ENCODE peak calls at places on chromosome 16, in seven cellular contexts. Z is H1, F is body of pancreas, D is psoas muscle, C is neural progenitor cell, E is cardiac fibroblast, W is coronary artery. L is an unnamed sample.

GRCh38 chr16:11090947-11091785 is 146.8 kb downstream of the CLEC16A start:
- DNase-seq in C (no peak), F (no peak), Z (no peak), D (no peak), E (no peak), W (no peak), L (no peak)

GRCh38 chr16:641326-642188 is at the start of gene MCRIP2:
- DNase-seq in E (peak), F (peak), Z (peak), D (peak), W (peak), C (peak), L (peak)

GRCh38 chr16:78654929-78655328 is 555.5 kb downstream of the WWOX start:
- DNase-seq in D (no peak), F (no peak), Z (no peak), E (no peak), C (no peak), W (no peak), L (no peak)

GRCh38 chr16:68091604-68092261 is 6.6 kb downstream of the NFATC3 start:
- DNase-seq in W (no peak), D (no peak), C (no peak), E (peak), F (no peak), Z (no peak), L (no peak)

GRCh38 chr16:821751-822150 is 21.2 kb upstream of the GNG13 start:
- DNase-seq in D (no peak), E (no peak), C (no peak), W (no peak), Z (no peak), F (no peak), L (no peak)

GRCh38 chr16:12315330-12316138 is 339.0 kb downstream of the SNX29 start:
- DNase-seq in E (no peak), C (no peak), D (no peak), F (peak), W (no peak), Z (no peak), L (no peak)

GRCh38 chr16:69861276-69862030 is 89.7 kb upstream of the CLEC18A start:
- DNase-seq in W (peak), F (peak), Z (no peak), E (peak), C (no peak), D (no peak), L (no peak)

GRCh38 chr16:77993586-77993985 is 28.8 kb upstream of the CLEC3A start:
- DNase-seq in F (no peak), Z (no peak), D (no peak), E (no peak), C (no peak), W (no peak), L (peak)

GRCh38 chr16:64391009-64391663 is 730.7 kb downstream of the CDH11 start:
- DNase-seq in F (no peak), C (no peak), E (peak), W (no peak), D (no peak), Z (no peak), L (no peak)

GRCh38 chr16:86713021-86713631 is 134.8 kb downstream of the FOXL1 start:
- DNase-seq in Z (no peak), C (no peak), W (no peak), D (peak), E (no peak), F (no peak), L (no peak)

GRCh38 chr16:55655709-55656694 is at the start of gene SLC6A2:
- DNase-seq in W (no peak), D (peak), C (peak), E (no peak), Z (peak), F (no peak), L (peak)

GRCh38 chr16:12532871-12533610 is 270.6 kb downstream of the CPPED1 start:
- DNase-seq in Z (no peak), F (no peak), D (no peak), C (no peak), E (no peak), W (no peak), L (no peak)

GRCh38 chr16:87127061-87127765 is 190.0 kb downstream of the C16orf95 start:
- DNase-seq in Z (no peak), D (no peak), C (no peak), E (peak), W (no peak), F (peak), L (no peak)

GRCh38 chr16:1052791-1053521 is 19.6 kb upstream of the SSTR5 start:
- DNase-seq in E (no peak), C (no peak), D (no peak), W (no peak), F (no peak), Z (no peak), L (no peak)

GRCh38 chr16:77009453-77009852 is 181.5 kb upstream of the MON1B start:
- DNase-seq in F (no peak), E (no peak), D (no peak), Z (no peak), C (no peak), W (no peak), L (no peak)

GRCh38 chr16:30523768-30524574 is 2.4 kb downstream of the ZNF768 start:
- DNase-seq in C (no peak), E (peak), Z (no peak), W (no peak), D (peak), F (no peak), L (no peak)

GRCh38 chr16:50525716-50526115 is 22.5 kb upstream of the NKD1 start:
- DNase-seq in F (no peak), E (no peak), Z (peak), C (no peak), D (no peak), W (no peak), L (peak)

GRCh38 chr16:69444873-69445517 is 20.6 kb downstream of the CYB5B start:
- DNase-seq in Z (no peak), C (no peak), W (no peak), D (no peak), E (peak), F (no peak), L (no peak)

GRCh38 chr16:3999479-3999868 is 116.8 kb downstream of the ADCY9 start:
- DNase-seq in C (peak), D (peak), E (peak), Z (no peak), F (no peak), W (no peak), L (peak)

GRCh38 chr16:2034695-2035430 is 8.2 kb downstream of the NHERF2 start:
- DNase-seq in Z (no peak), C (no peak), F (no peak), D (no peak), E (no peak), W (no peak), L (no peak)

GRCh38 chr16:47916266-47916665 is 239.5 kb downstream of the ABCC12 start:
- DNase-seq in Z (no peak), E (no peak), F (no peak), C (no peak), D (no peak), W (no peak), L (no peak)

GRCh38 chr16:27320261-27321012 is 6.7 kb downstream of the IL4R start:
- DNase-seq in E (no peak), Z (no peak), F (no peak), W (no peak), C (no peak), D (no peak), L (peak)

GRCh38 chr16:30397776-30398659 is 2.8 kb downstream of the ZNF48 start:
- DNase-seq in W (no peak), F (no peak), C (no peak), Z (no peak), D (peak), E (no peak), L (no peak)

GRCh38 chr16:1060416-1061340 is 11.9 kb upstream of the SSTR5 start:
- DNase-seq in C (no peak), E (no peak), W (no peak), D (no peak), Z (no peak), F (no peak), L (no peak)

GRCh38 chr16:70481929-70482536 is 27.6 kb downstream of the FCSK start:
- DNase-seq in E (no peak), Z (no peak), C (no peak), W (no peak), D (no peak), F (no peak), L (no peak)

GRCh38 chr16:87278191-87279093 is 38.8 kb downstream of the C16orf95 start:
- DNase-seq in W (peak), E (peak), F (peak), C (peak), D (peak), Z (peak), L (peak)

GRCh38 chr16:86966781-86967180 is 350.4 kb downstream of the C16orf95 start:
- DNase-seq in Z (no peak), F (no peak), E (no peak), C (no peak), W (no peak), D (no peak), L (no peak)

GRCh38 chr16:5709889-5710288 is 612.3 kb upstream of the EEF2KMT start:
- DNase-seq in F (no peak), E (no peak), W (no peak), C (peak), D (no peak), Z (peak), L (peak)

GRCh38 chr16:66295761-66296546 is 70.5 kb upstream of the CDH5 start:
- DNase-seq in W (peak), C (no peak), D (no peak), F (no peak), Z (no peak), E (no peak), L (peak)

DNA sequence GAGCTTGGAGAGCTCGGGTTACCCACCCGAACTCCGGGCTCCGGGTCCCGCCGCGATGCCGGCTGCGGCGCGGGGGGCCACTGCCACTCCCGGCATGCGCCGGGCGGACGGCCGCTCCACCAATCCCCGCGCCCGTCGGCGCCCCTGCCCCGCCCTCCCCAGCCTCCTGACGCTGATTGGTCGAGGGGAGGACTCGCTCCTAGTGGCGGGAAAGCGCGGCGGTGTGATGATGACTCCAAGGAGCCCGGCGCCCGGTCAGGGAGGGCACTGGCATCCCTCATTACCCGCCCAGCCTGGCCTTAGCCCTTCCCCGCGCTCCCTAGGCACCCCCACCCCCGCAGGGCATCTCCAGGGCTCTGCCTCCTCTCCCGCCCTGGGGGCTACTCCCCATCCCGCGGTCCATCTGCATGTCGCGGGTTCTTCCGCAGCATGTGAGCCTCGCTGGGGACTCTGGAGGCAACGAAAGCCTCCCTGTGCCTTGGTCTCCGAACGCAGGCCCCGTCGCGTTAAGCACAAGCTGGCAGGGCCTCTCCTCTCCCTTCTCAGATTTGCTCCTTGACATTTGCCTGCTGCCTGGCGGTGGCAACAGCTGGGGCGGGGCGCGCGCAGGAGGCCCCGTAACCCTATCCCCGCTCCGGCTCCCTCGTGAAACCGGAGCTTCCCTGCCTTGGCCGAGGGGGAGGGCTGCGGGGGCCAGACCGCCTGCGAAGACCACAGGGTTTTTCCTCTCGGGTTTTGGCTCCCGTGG is 1.7 kb downstream of the ATP2A1 start:
- DNase-seq in Z (peak), C (peak), F (peak), E (peak), D (peak), W (peak), L (peak)
- TF ChIP-seq CTCF in Z (no peak), C (no peak), F (peak), E (no peak), D (no peak), W (no peak), L (peak)

GRCh38 chr16:24070851-24071250 is 185.3 kb upstream of the CACNG3 start:
- DNase-seq in C (peak), Z (peak), W (no peak), E (peak), F (no peak), D (no peak), L (peak)
- TF ChIP-seq CTCF in C (peak), Z (peak), W (no peak), E (no peak), F (peak), D (no peak), L (peak)

DNA sequence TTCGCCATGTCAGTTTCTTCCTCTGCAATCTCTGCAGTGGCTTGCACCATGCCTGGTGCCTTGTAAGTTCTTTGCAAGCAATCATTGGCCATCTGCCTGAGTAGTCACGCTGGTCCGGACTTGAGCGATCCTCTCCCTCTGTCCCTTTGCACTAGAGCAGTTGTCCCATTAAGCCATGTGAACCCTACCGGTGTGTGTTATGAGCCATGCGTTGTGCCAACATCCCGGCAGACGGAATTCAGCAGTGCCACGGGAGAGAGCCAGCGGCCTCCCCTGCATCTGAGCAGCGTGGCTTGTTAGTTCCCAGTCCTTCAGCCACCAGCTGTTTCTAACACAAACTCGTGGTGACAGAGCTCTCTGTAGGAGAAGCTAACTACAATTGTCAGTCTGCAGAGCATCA is 275.1 kb upstream of the HSBP1 start:
- DNase-seq in W (no peak), E (no peak), F (no peak), Z (no peak), D (peak), C (no peak), L (no peak)
- TF ChIP-seq CTCF in W (no peak), E (no peak), F (no peak), Z (no peak), D (no peak), C (no peak), L (no peak)

DNA sequence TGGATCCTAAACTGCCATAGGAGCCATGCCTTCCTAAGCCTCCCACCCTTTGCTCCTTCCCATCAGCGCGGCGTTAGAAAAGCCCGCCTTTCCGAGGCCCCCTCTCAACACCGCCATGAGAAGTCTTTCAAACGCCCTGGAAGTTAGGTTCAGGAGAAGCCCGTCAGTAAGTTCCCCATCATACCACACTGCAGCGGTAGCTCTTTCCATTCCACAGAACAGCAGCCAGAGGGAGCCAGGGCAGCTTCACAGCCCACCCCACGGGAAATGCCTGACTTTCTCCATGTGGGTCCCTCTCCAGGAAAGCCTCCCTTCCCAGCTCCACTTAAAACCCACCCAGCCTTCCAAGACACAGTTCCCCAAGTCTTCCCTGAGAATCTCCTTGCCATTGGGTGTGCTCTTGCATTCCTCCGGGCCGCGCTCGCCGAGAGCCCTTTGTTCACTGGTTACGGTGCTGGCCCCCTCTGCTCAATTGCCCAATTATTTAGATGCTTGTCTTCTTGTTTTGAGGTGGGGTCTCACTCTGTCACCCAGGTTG is 28.7 kb downstream of the KIAA0513 start:
- DNase-seq in D (no peak), Z (no peak), W (no peak), C (peak), E (peak), F (no peak), L (peak)
- TF ChIP-seq CTCF in D (no peak), Z (peak), W (no peak), C (peak), E (peak), F (no peak), L (peak)

GRCh38 chr16:17463335-17463734 is 7.4 kb downstream of the XYLT1 start:
- DNase-seq in E (no peak), Z (no peak), C (no peak), W (no peak), F (no peak), D (no peak), L (no peak)

GRCh38 chr16:17465460-17465859 is 5.3 kb downstream of the XYLT1 start:
- DNase-seq in F (no peak), D (no peak), W (no peak), Z (no peak), E (no peak), C (no peak), L (no peak)

GRCh38 chr16:17460890-17461289 is 9.9 kb downstream of the XYLT1 start:
- DNase-seq in D (no peak), Z (no peak), W (no peak), F (no peak), E (no peak), C (no peak), L (no peak)

GRCh38 chr16:17459903-17460521 is 10.7 kb downstream of the XYLT1 start:
- DNase-seq in C (no peak), Z (no peak), E (no peak), W (no peak), D (no peak), F (no peak), L (no peak)

GRCh38 chr16:17461951-17462729 is 8.6 kb downstream of the XYLT1 start:
- DNase-seq in Z (no peak), C (peak), E (no peak), W (no peak), D (no peak), F (no peak), L (peak)
- TF ChIP-seq CTCF in Z (no peak), C (peak), E (no peak), W (no peak), D (no peak), F (no peak), L (peak)

L was measured in endodermal cell.